ENCODE peak calls at places on chromosomes 5 and 9, in four cellular contexts. One of them, this sample, is unnamed.

GRCh38 chr5:132176987-132177386 is 50.7 kb downstream of the P4HA2 start:
- DNase-seq in natural killer cell: no peak
- DNase-seq in IMR-90: peak
- DNase-seq in endothelial cell: no peak
- DNase-seq in this sample: no peak

GRCh38 chr9:120439147-120439546 is 140.8 kb downstream of the CDK5RAP2 start:
- DNase-seq in natural killer cell: no peak
- DNase-seq in endothelial cell: peak
- DNase-seq in IMR-90: peak
- DNase-seq in this sample: no peak

GRCh38 chr5:59483971-59484472 is 409.5 kb downstream of the PDE4D start:
- DNase-seq in natural killer cell: no peak
- DNase-seq in endothelial cell: no peak
- DNase-seq in IMR-90: peak
- DNase-seq in this sample: no peak

GRCh38 chr5:81212211-81212687 is 20.9 kb upstream of the CKMT2 start:
- DNase-seq in IMR-90: no peak
- DNase-seq in endothelial cell: no peak
- DNase-seq in natural killer cell: no peak
- DNase-seq in this sample: no peak

GRCh38 chr5:38757451-38758245 is 88.2 kb upstream of the OSMR start:
- DNase-seq in natural killer cell: no peak
- DNase-seq in endothelial cell: no peak
- DNase-seq in IMR-90: peak
- DNase-seq in this sample: no peak

GRCh38 chr5:147075187-147075586 is 159.6 kb upstream of the STK32A start:
- DNase-seq in IMR-90: no peak
- DNase-seq in endothelial cell: no peak
- DNase-seq in natural killer cell: no peak
- DNase-seq in this sample: no peak

GRCh38 chr9:19936598-19936997 is 147.8 kb upstream of the SLC24A2 start:
- DNase-seq in endothelial cell: no peak
- DNase-seq in IMR-90: no peak
- DNase-seq in natural killer cell: no peak
- DNase-seq in this sample: no peak

GRCh38 chr9:76716270-76716669 is 48.0 kb upstream of the PCA3 start:
- DNase-seq in natural killer cell: no peak
- DNase-seq in endothelial cell: no peak
- DNase-seq in IMR-90: no peak
- DNase-seq in this sample: no peak

GRCh38 chr9:113599647-113600476 is 136.3 kb downstream of the RGS3 start:
- DNase-seq in IMR-90: peak
- DNase-seq in endothelial cell: no peak
- DNase-seq in natural killer cell: no peak
- DNase-seq in this sample: no peak

GRCh38 chr5:81429986-81430385 is 36.1 kb upstream of the ACOT12 start:
- DNase-seq in endothelial cell: no peak
- DNase-seq in natural killer cell: no peak
- DNase-seq in IMR-90: no peak
- DNase-seq in this sample: no peak

GRCh38 chr5:39231705-39232525 is 12.6 kb upstream of the FYB1 start:
- DNase-seq in IMR-90: no peak
- DNase-seq in endothelial cell: no peak
- DNase-seq in natural killer cell: no peak
- DNase-seq in this sample: no peak

GRCh38 chr9:34240021-34240420 is 61.2 kb downstream of the UBAP1 start:
- DNase-seq in natural killer cell: no peak
- DNase-seq in IMR-90: no peak
- DNase-seq in endothelial cell: peak
- DNase-seq in this sample: no peak

GRCh38 chr9:108549184-108549583 is 306.6 kb downstream of the ACTL7B start:
- DNase-seq in natural killer cell: no peak
- DNase-seq in endothelial cell: no peak
- DNase-seq in IMR-90: peak
- DNase-seq in this sample: no peak

GRCh38 chr9:17750285-17750684 is 171.4 kb downstream of the SH3GL2 start:
- DNase-seq in natural killer cell: no peak
- DNase-seq in IMR-90: no peak
- DNase-seq in endothelial cell: no peak
- DNase-seq in this sample: no peak

GRCh38 chr5:179321206-179321987 is 23.9 kb downstream of the ADAMTS2 start:
- DNase-seq in natural killer cell: no peak
- DNase-seq in endothelial cell: no peak
- DNase-seq in IMR-90: no peak
- DNase-seq in this sample: no peak

GRCh38 chr9:7055201-7055903 is 297.6 kb downstream of the KDM4C start:
- DNase-seq in IMR-90: no peak
- DNase-seq in endothelial cell: no peak
- DNase-seq in natural killer cell: no peak
- DNase-seq in this sample: no peak

GRCh38 chr5:123215929-123216702 is 127.1 kb downstream of the PRDM6 start:
- DNase-seq in endothelial cell: no peak
- DNase-seq in IMR-90: no peak
- DNase-seq in natural killer cell: no peak
- DNase-seq in this sample: no peak

GRCh38 chr5:127229185-127229889 is 61.3 kb upstream of the MEGF10 start:
- DNase-seq in endothelial cell: peak
- DNase-seq in natural killer cell: peak
- DNase-seq in IMR-90: peak
- DNase-seq in this sample: peak

GRCh38 chr9:21317956-21318923 is 13.1 kb upstream of the IFNA5 start:
- DNase-seq in natural killer cell: no peak
- DNase-seq in endothelial cell: peak
- DNase-seq in IMR-90: peak
- DNase-seq in this sample: no peak

GRCh38 chr5:40416098-40416497 is 263.6 kb upstream of the PTGER4 start:
- DNase-seq in endothelial cell: no peak
- DNase-seq in IMR-90: no peak
- DNase-seq in natural killer cell: no peak
- DNase-seq in this sample: no peak

GRCh38 chr5:66956439-66956838 is 240.2 kb downstream of the CD180 start:
- DNase-seq in endothelial cell: no peak
- DNase-seq in natural killer cell: no peak
- DNase-seq in IMR-90: no peak
- DNase-seq in this sample: no peak

GRCh38 chr9:75033789-75034473 is 5.8 kb upstream of the CARNMT1 start:
- DNase-seq in endothelial cell: no peak
- DNase-seq in natural killer cell: no peak
- DNase-seq in IMR-90: peak
- DNase-seq in this sample: no peak

GRCh38 chr5:149581931-149582768 is 852 bp downstream of the ARHGEF37 start:
- DNase-seq in natural killer cell: no peak
- DNase-seq in IMR-90: no peak
- DNase-seq in endothelial cell: no peak
- DNase-seq in this sample: no peak

GRCh38 chr5:176902911-176903664 is 3.9 kb upstream of the HK3 start:
- DNase-seq in natural killer cell: no peak
- DNase-seq in IMR-90: no peak
- DNase-seq in endothelial cell: no peak
- DNase-seq in this sample: no peak

GRCh38 chr5:33981408-33982171 is 2.9 kb downstream of the SLC45A2 start:
- DNase-seq in endothelial cell: no peak
- DNase-seq in natural killer cell: no peak
- DNase-seq in IMR-90: peak
- DNase-seq in this sample: no peak

GRCh38 chr9:132214027-132214622 is 52.3 kb downstream of the NTNG2 start:
- DNase-seq in endothelial cell: peak
- DNase-seq in IMR-90: peak
- DNase-seq in natural killer cell: no peak
- DNase-seq in this sample: peak

GRCh38 chr5:140996055-140996454 is 29.8 kb downstream of the PCDHAC2 start:
- DNase-seq in endothelial cell: no peak
- DNase-seq in natural killer cell: no peak
- DNase-seq in IMR-90: no peak
- DNase-seq in this sample: no peak

GRCh38 chr9:131423171-131423581 is 29.3 kb downstream of the PRRC2B start:
- DNase-seq in IMR-90: peak
- DNase-seq in endothelial cell: peak
- DNase-seq in natural killer cell: no peak
- DNase-seq in this sample: no peak

GRCh38 chr5:1387876-1388275 is 43.0 kb upstream of the CLPTM1L start:
- DNase-seq in IMR-90: no peak
- DNase-seq in endothelial cell: no peak
- DNase-seq in natural killer cell: no peak
- DNase-seq in this sample: no peak

GRCh38 chr5:43039468-43040286 is 442 bp downstream of the ANXA2R start:
- DNase-seq in endothelial cell: peak
- DNase-seq in natural killer cell: peak
- DNase-seq in IMR-90: peak
- DNase-seq in this sample: no peak
- TF ChIP-seq CTCF in endothelial cell: no peak
- TF ChIP-seq CTCF in natural killer cell: no peak
- TF ChIP-seq CTCF in IMR-90: peak
- TF ChIP-seq CTCF in this sample: peak

DNA sequence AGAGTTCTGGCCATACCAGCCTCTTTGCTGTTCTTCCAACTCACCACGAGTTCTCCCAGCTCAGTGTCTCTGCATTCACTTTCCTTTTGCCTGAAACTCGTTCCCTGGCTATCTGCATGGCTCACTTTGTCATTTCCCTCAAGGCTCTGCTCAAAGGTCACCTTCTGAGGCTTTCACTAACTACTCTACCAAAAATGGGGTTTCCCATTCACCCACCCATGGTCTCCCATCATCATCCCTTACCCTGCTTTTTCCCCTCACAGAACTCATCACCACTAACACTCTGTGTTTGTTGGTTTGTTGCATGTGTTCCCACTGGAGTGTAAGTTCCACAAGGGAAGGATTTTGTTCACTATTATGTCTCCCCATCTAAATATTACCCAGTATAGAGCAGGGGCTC is 16.6 kb downstream of the PLGRKT start:
- DNase-seq in natural killer cell: no peak
- DNase-seq in IMR-90: no peak
- DNase-seq in endothelial cell: no peak
- DNase-seq in this sample: no peak
- TF ChIP-seq CTCF in natural killer cell: no peak
- TF ChIP-seq CTCF in IMR-90: no peak
- TF ChIP-seq CTCF in endothelial cell: no peak
- TF ChIP-seq CTCF in this sample: no peak

DNA sequence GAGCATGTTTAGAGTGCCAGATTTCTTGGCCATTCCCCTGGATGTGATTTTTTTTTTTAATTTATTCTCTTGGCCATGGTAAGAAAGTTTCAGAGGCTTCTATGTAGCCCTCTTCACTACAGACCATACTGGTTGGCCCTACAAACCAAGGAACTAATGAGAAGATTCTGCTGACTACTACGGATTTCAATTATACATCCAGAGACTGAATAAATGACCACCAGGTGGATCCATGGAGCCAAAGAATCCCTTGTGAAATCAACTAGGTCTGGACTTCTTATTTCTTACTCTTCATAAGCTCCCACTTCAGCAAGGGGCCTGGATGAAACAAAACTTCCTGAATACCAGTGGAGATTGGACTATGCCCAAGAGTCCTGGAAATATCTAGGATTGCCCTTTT is 27.6 kb downstream of the ZNF622 start:
- DNase-seq in IMR-90: no peak
- DNase-seq in natural killer cell: no peak
- DNase-seq in endothelial cell: no peak
- DNase-seq in this sample: no peak
- TF ChIP-seq CTCF in IMR-90: peak
- TF ChIP-seq CTCF in natural killer cell: no peak
- TF ChIP-seq CTCF in endothelial cell: no peak
- TF ChIP-seq CTCF in this sample: no peak

DNA sequence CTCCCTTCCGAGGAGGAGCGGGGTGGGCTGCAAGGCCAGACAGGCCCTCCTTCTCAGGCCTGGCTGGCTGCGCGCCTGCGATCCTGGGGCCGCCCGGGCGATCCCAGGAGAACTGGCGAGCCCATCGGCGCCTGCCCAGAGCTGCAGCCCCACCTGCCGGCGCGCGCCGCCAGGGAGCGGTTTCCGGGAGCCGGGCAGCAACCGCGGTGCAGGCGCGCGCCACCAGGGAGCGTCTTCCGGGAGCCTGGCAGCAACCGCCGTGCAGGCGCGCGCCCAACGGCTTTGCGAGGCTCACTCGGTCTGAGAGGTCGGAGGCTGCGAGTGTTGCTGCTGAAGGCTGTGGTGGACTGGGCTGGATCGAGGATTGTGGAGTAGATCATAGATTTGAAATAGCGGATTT is 668.7 kb downstream of the SPATA31A6 start:
- DNase-seq in IMR-90: no peak
- DNase-seq in natural killer cell: peak
- DNase-seq in endothelial cell: peak
- DNase-seq in this sample: peak
- TF ChIP-seq CTCF in IMR-90: no peak
- TF ChIP-seq CTCF in natural killer cell: peak
- TF ChIP-seq CTCF in endothelial cell: no peak
- TF ChIP-seq CTCF in this sample: peak

DNA sequence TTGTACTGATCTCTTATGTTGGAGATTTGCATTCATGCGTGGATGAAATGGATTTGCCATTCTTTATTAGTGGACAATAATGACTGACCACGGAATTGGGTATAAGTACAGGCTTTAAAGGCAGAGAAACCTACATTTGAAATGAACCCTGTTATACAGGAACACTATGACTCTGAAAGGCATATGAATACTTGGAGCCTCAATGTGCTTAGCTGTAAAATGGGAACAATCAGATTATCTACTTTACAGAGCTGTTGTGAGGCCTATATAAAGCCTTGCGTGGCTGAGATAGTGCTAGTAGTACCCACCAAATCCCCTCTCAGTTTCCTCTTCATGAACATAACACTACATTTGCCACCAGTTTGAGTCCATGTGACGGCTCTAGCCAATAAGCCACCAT is 18.9 kb upstream of the MGAT1 start:
- DNase-seq in IMR-90: no peak
- DNase-seq in endothelial cell: no peak
- DNase-seq in natural killer cell: no peak
- DNase-seq in this sample: no peak
- TF ChIP-seq CTCF in IMR-90: no peak
- TF ChIP-seq CTCF in endothelial cell: no peak
- TF ChIP-seq CTCF in natural killer cell: no peak
- TF ChIP-seq CTCF in this sample: no peak

GRCh38 chr5:138752341-138752950 is 779 bp upstream of the CTNNA1 start:
- DNase-seq in natural killer cell: no peak
- DNase-seq in endothelial cell: peak
- DNase-seq in IMR-90: no peak
- DNase-seq in this sample: no peak
- TF ChIP-seq CTCF in natural killer cell: no peak
- TF ChIP-seq CTCF in endothelial cell: no peak
- TF ChIP-seq CTCF in IMR-90: no peak
- TF ChIP-seq CTCF in this sample: no peak

DNA sequence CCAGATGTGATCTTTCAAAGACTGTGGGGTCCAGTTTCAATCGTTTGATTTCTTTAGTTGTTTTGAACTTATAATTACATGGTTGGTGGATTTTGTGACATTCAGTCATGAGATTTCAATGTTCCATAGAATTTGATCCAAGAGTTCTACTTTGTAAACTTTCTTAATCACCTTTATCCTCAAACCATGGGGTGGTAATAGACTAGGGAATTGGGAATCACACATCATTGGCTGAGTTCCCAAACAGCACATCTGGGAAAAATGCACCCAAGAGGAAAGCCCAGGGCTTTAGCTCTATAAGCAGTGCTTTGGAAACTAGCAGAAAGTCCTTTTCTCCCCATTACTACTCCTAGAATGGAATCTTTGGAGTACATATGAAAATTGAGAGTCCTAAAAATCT is 177.6 kb downstream of the NNT start:
- DNase-seq in IMR-90: peak
- DNase-seq in endothelial cell: no peak
- DNase-seq in natural killer cell: no peak
- DNase-seq in this sample: no peak
- TF ChIP-seq CTCF in IMR-90: no peak
- TF ChIP-seq CTCF in endothelial cell: no peak
- TF ChIP-seq CTCF in natural killer cell: no peak
- TF ChIP-seq CTCF in this sample: no peak

This sample was measured in progenitor cell of endocrine pancreas.